ENCODE peak calls at places on chromosomes 4 and X, in ten cellular contexts. One of them, this sample, is unnamed.

GRCh38 chrX:135396109-135396508 is 25.6 kb upstream of the SMIM10L2A start:
- DNase-seq in hepatocyte: no peak
- DNase-seq in uterus: peak; percentile 17
- DNase-seq in dorsolateral prefrontal cortex: no peak
- DNase-seq in sigmoid colon: no peak
- DNase-seq in HCT116: no peak
- DNase-seq in kidney: no peak
- DNase-seq in brain microvascular endothelial cell: no peak
- DNase-seq in OCI-LY7: no peak
- DNase-seq in fibroblast of the aortic adventitia: peak; percentile 19
- DNase-seq in this sample: no peak

GRCh38 chr4:74189331-74190043 is 31.6 kb downstream of the MTHFD2L start:
- DNase-seq in hepatocyte: peak; percentile 78
- DNase-seq in uterus: no peak
- DNase-seq in dorsolateral prefrontal cortex: no peak
- DNase-seq in sigmoid colon: no peak
- DNase-seq in HCT116: peak; percentile 72
- DNase-seq in kidney: no peak
- DNase-seq in brain microvascular endothelial cell: no peak
- DNase-seq in OCI-LY7: peak; percentile 70
- DNase-seq in fibroblast of the aortic adventitia: peak; percentile 80
- DNase-seq in this sample: peak; percentile 67

GRCh38 chr4:106334732-106335131 is 18.4 kb downstream of the AIMP1 start:
- DNase-seq in hepatocyte: no peak
- DNase-seq in uterus: no peak
- DNase-seq in dorsolateral prefrontal cortex: no peak
- DNase-seq in sigmoid colon: no peak
- DNase-seq in HCT116: no peak
- DNase-seq in kidney: no peak
- DNase-seq in brain microvascular endothelial cell: peak; percentile 55
- DNase-seq in OCI-LY7: no peak
- DNase-seq in fibroblast of the aortic adventitia: no peak
- DNase-seq in this sample: no peak

GRCh38 chrX:131724292-131724691 is 180.4 kb downstream of the OR13H1 start:
- DNase-seq in hepatocyte: no peak
- DNase-seq in uterus: no peak
- DNase-seq in dorsolateral prefrontal cortex: no peak
- DNase-seq in sigmoid colon: no peak
- DNase-seq in HCT116: no peak
- DNase-seq in kidney: no peak
- DNase-seq in brain microvascular endothelial cell: no peak
- DNase-seq in OCI-LY7: no peak
- DNase-seq in fibroblast of the aortic adventitia: no peak
- DNase-seq in this sample: no peak

GRCh38 chrX:41001327-41001726 is 83.9 kb upstream of the USP9X start:
- DNase-seq in hepatocyte: peak; percentile 25
- DNase-seq in uterus: no peak
- DNase-seq in dorsolateral prefrontal cortex: no peak
- DNase-seq in sigmoid colon: no peak
- DNase-seq in HCT116: no peak
- DNase-seq in kidney: no peak
- DNase-seq in brain microvascular endothelial cell: no peak
- DNase-seq in OCI-LY7: no peak
- DNase-seq in fibroblast of the aortic adventitia: no peak
- DNase-seq in this sample: no peak

GRCh38 chr4:83723609-83724008 is 187.7 kb downstream of the GPAT3 start:
- DNase-seq in hepatocyte: no peak
- DNase-seq in uterus: no peak
- DNase-seq in dorsolateral prefrontal cortex: no peak
- DNase-seq in sigmoid colon: no peak
- DNase-seq in HCT116: no peak
- DNase-seq in kidney: no peak
- DNase-seq in brain microvascular endothelial cell: no peak
- DNase-seq in OCI-LY7: no peak
- DNase-seq in fibroblast of the aortic adventitia: no peak
- DNase-seq in this sample: no peak

GRCh38 chrX:153598541-153599191 is at the start of gene CCNQ:
- DNase-seq in hepatocyte: peak; percentile 55
- DNase-seq in uterus: no peak
- DNase-seq in dorsolateral prefrontal cortex: no peak
- DNase-seq in sigmoid colon: no peak
- DNase-seq in HCT116: no peak
- DNase-seq in kidney: peak; percentile 77
- DNase-seq in brain microvascular endothelial cell: no peak
- DNase-seq in OCI-LY7: peak; percentile 40
- DNase-seq in fibroblast of the aortic adventitia: peak; percentile 16
- DNase-seq in this sample: peak; percentile 29

GRCh38 chr4:137705171-137705783 is 173.0 kb upstream of the PCDH18 start:
- DNase-seq in hepatocyte: peak; percentile 46
- DNase-seq in uterus: peak; percentile 40
- DNase-seq in dorsolateral prefrontal cortex: no peak
- DNase-seq in sigmoid colon: no peak
- DNase-seq in HCT116: no peak
- DNase-seq in kidney: no peak
- DNase-seq in brain microvascular endothelial cell: peak; percentile 77
- DNase-seq in OCI-LY7: no peak
- DNase-seq in fibroblast of the aortic adventitia: peak; percentile 98
- DNase-seq in this sample: peak; percentile 100

GRCh38 chr4:76611611-76612010 is 176.6 kb downstream of the SHROOM3 start:
- DNase-seq in hepatocyte: peak; percentile 56
- DNase-seq in uterus: no peak
- DNase-seq in dorsolateral prefrontal cortex: no peak
- DNase-seq in sigmoid colon: no peak
- DNase-seq in HCT116: no peak
- DNase-seq in kidney: peak; percentile 84
- DNase-seq in brain microvascular endothelial cell: no peak
- DNase-seq in OCI-LY7: no peak
- DNase-seq in fibroblast of the aortic adventitia: peak; percentile 63
- DNase-seq in this sample: no peak

GRCh38 chrX:120775959-120776358 is 99.7 kb downstream of the CT47B1 start:
- DNase-seq in hepatocyte: no peak
- DNase-seq in uterus: no peak
- DNase-seq in dorsolateral prefrontal cortex: no peak
- DNase-seq in sigmoid colon: no peak
- DNase-seq in HCT116: no peak
- DNase-seq in kidney: no peak
- DNase-seq in brain microvascular endothelial cell: no peak
- DNase-seq in OCI-LY7: no peak
- DNase-seq in fibroblast of the aortic adventitia: no peak
- DNase-seq in this sample: no peak

GRCh38 chrX:77446029-77446585 is 1.1 kb upstream of the FGF16 start:
- DNase-seq in hepatocyte: peak; percentile 13
- DNase-seq in uterus: peak; percentile 17
- DNase-seq in dorsolateral prefrontal cortex: no peak
- DNase-seq in sigmoid colon: no peak
- DNase-seq in HCT116: no peak
- DNase-seq in kidney: peak; percentile 72
- DNase-seq in brain microvascular endothelial cell: no peak
- DNase-seq in OCI-LY7: no peak
- DNase-seq in fibroblast of the aortic adventitia: no peak
- DNase-seq in this sample: peak; percentile 3

DNA sequence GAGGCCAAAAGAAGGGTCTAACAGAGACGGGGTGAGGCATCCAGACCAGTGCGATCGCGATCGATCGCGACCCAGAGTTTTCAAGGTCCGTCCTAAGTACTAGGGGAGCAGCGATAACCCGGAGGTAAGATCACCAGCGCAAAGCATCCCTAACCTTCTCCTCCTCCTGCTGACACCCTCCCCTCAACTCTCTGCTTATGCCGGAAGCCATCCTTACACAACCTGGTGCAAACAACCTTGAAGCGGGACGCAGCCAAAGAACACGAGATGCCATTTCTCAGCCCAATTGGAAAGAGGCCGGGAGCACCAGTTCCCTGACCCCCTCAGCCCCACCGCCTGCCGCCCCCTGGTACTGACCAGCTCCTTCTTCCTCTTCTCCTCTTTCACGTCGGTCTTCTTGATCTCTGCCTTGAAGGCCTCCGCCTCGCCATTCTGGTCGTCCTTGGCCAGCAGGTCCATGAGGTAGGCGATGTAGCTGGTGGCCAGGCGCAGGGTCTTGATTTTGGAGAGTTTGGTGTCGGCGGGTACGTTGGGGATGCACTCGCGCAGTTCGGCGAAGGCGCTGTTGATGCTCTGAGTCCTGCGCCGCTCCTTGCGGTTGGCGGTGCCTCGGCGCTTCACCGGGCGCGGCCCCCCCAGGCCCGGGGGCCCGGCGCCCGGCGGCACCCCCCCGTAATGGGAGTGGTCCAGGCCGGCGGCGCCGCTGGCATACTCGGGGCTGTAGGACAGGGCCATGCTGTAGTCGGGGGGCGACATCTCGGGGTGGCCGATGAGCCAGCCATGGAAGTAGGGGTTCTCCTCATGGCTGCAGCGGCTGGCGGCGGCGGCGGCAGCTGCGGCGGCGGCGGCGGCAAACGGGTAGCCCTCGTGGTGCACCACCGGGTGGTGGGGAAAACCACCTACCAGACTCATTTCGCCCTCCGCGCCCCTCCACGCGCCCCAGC is 1.4 kb downstream of the HAND2 start:
- DNase-seq in hepatocyte: no peak
- DNase-seq in uterus: no peak
- DNase-seq in dorsolateral prefrontal cortex: no peak
- DNase-seq in sigmoid colon: peak; percentile 77
- DNase-seq in HCT116: no peak
- DNase-seq in kidney: no peak
- DNase-seq in brain microvascular endothelial cell: no peak
- DNase-seq in OCI-LY7: no peak
- DNase-seq in fibroblast of the aortic adventitia: peak; percentile 71
- DNase-seq in this sample: peak; percentile 64
- H3K4me3 ChIP-seq in hepatocyte: peak overlapping the region; percentile 41
- H3K4me3 ChIP-seq in uterus: peak overlapping the region; percentile 81
- H3K4me3 ChIP-seq in dorsolateral prefrontal cortex: no peak overlapping the region
- H3K4me3 ChIP-seq in sigmoid colon: peak overlapping the region; percentile 94
- H3K4me3 ChIP-seq in HCT116: no peak overlapping the region
- H3K4me3 ChIP-seq in kidney: no peak overlapping the region
- H3K4me3 ChIP-seq in brain microvascular endothelial cell: no peak overlapping the region
- H3K4me3 ChIP-seq in OCI-LY7: no peak overlapping the region
- H3K4me3 ChIP-seq in fibroblast of the aortic adventitia: peak overlapping the region; percentile 94
- H3K4me3 ChIP-seq in this sample: peak overlapping the region; percentile 97

DNA sequence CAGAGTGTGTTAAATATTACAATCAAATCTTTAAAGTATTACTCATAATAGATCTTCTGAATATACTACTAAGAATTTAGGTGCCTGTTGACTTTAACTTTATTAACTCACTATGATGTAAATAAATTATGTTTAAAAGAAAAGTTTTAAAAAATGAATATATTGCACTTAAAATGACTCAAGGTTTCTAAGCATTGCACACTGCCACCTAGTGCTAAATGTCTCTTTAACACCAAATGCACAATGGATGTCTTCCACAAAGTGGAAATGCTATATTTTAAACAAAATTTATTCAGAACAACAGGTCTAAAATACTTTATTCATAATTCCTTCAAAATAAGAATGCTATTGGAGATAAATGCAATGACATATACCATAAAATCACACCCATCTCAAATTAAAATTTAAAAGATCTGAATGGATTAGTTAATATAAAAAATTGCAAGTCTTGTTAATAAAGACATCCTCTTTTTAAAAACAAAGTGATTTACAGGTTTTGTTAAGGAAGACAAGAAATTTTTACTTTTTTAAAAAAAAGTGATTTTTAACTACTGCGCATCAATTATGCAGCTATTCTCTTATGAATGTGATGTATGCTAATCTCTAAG is 5.5 kb downstream of the INPP4B start:
- DNase-seq in hepatocyte: peak; percentile 56
- DNase-seq in uterus: no peak
- DNase-seq in dorsolateral prefrontal cortex: no peak
- DNase-seq in sigmoid colon: no peak
- DNase-seq in HCT116: peak; percentile 38
- DNase-seq in kidney: no peak
- DNase-seq in brain microvascular endothelial cell: peak; percentile 43
- DNase-seq in OCI-LY7: peak; percentile 14
- DNase-seq in fibroblast of the aortic adventitia: peak; percentile 83
- DNase-seq in this sample: peak; percentile 65
- TF ChIP-seq CTCF in hepatocyte: peak; percentile 82
- TF ChIP-seq CTCF in uterus: peak; percentile 50
- TF ChIP-seq CTCF in dorsolateral prefrontal cortex: peak; percentile 67
- TF ChIP-seq CTCF in sigmoid colon: no peak
- TF ChIP-seq CTCF in HCT116: peak; percentile 65
- TF ChIP-seq CTCF in kidney: peak; percentile 48
- TF ChIP-seq CTCF in brain microvascular endothelial cell: peak; percentile 58
- TF ChIP-seq CTCF in OCI-LY7: peak; percentile 85
- TF ChIP-seq CTCF in fibroblast of the aortic adventitia: peak; percentile 72
- TF ChIP-seq CTCF in this sample: peak; percentile 56

DNA sequence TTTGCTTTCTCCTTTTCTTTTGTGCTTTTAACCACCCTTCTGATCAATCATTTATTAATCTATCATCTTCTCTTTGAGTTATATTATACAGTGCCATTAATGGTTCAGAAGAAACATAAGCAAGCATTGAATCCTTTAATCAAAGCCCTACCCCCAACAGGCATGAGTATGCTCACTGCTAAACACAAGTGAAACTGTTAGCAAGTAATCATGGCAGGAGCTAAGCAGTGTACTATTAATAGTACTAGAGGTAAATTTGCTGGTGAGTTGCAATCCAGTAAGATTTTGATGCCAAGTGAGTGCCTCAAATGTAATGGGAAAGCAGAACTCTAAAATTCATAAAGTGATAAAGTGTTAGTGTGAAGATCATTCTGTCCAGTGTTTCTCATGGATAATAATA is 57.2 kb downstream of the FNIP2 start:
- DNase-seq in hepatocyte: no peak
- DNase-seq in uterus: no peak
- DNase-seq in dorsolateral prefrontal cortex: no peak
- DNase-seq in sigmoid colon: no peak
- DNase-seq in HCT116: no peak
- DNase-seq in kidney: no peak
- DNase-seq in brain microvascular endothelial cell: no peak
- DNase-seq in OCI-LY7: no peak
- DNase-seq in fibroblast of the aortic adventitia: no peak
- DNase-seq in this sample: no peak
- H3K4me3 ChIP-seq in hepatocyte: no peak overlapping the region
- H3K4me3 ChIP-seq in uterus: no peak overlapping the region
- H3K4me3 ChIP-seq in dorsolateral prefrontal cortex: no peak overlapping the region
- H3K4me3 ChIP-seq in sigmoid colon: no peak overlapping the region
- H3K4me3 ChIP-seq in HCT116: no peak overlapping the region
- H3K4me3 ChIP-seq in kidney: no peak overlapping the region
- H3K4me3 ChIP-seq in brain microvascular endothelial cell: no peak overlapping the region
- H3K4me3 ChIP-seq in OCI-LY7: no peak overlapping the region
- H3K4me3 ChIP-seq in fibroblast of the aortic adventitia: no peak overlapping the region
- H3K4me3 ChIP-seq in this sample: no peak overlapping the region

GRCh38 chrX:107764845-107765608 is 10.6 kb downstream of the TSC22D3 start:
- DNase-seq in hepatocyte: no peak
- DNase-seq in uterus: no peak
- DNase-seq in dorsolateral prefrontal cortex: no peak
- DNase-seq in sigmoid colon: no peak
- DNase-seq in HCT116: no peak
- DNase-seq in kidney: no peak
- DNase-seq in brain microvascular endothelial cell: no peak
- DNase-seq in OCI-LY7: no peak
- DNase-seq in fibroblast of the aortic adventitia: no peak
- DNase-seq in this sample: no peak
- TF ChIP-seq CTCF in hepatocyte: no peak
- TF ChIP-seq CTCF in uterus: no peak
- TF ChIP-seq CTCF in dorsolateral prefrontal cortex: no peak
- TF ChIP-seq CTCF in sigmoid colon: no peak
- TF ChIP-seq CTCF in HCT116: no peak
- TF ChIP-seq CTCF in kidney: no peak
- TF ChIP-seq CTCF in brain microvascular endothelial cell: no peak
- TF ChIP-seq CTCF in OCI-LY7: no peak
- TF ChIP-seq CTCF in fibroblast of the aortic adventitia: no peak
- TF ChIP-seq CTCF in this sample: no peak